ENCODE peak calls at places on chromosomes 4 and X, in eight cellular contexts. One of them, this sample, is unnamed.

GRCh38 chr4:88276952-88277710 is 7.2 kb downstream of the PPM1K start:
- DNase-seq in hypothalamus: no peak
- DNase-seq in EL: peak; percentile 19
- DNase-seq in coronary artery: no peak
- DNase-seq in stimulated activated CD4-positive, alpha-beta T cell treated with anti-CD3 and anti-CD28 coated beads, TNF-alpha, amount 100 ng/mL, for 1 hour: no peak
- DNase-seq in COR-L47: no peak
- DNase-seq in NCI-H460: no peak
- DNase-seq in NCI-H2171 treated with DMSO at 0.1 percent for 48 hours: no peak
- DNase-seq in this sample: no peak

GRCh38 chr4:37968747-37969146 is 8.5 kb downstream of the PTTG2 start:
- DNase-seq in hypothalamus: no peak
- DNase-seq in EL: no peak
- DNase-seq in coronary artery: no peak
- DNase-seq in stimulated activated CD4-positive, alpha-beta T cell treated with anti-CD3 and anti-CD28 coated beads, TNF-alpha, amount 100 ng/mL, for 1 hour: no peak
- DNase-seq in COR-L47: no peak
- DNase-seq in NCI-H460: no peak
- DNase-seq in NCI-H2171 treated with DMSO at 0.1 percent for 48 hours: no peak
- DNase-seq in this sample: no peak

GRCh38 chr4:114109776-114110175 is 130.3 kb upstream of the ARSJ start:
- DNase-seq in hypothalamus: no peak
- DNase-seq in EL: no peak
- DNase-seq in coronary artery: no peak
- DNase-seq in stimulated activated CD4-positive, alpha-beta T cell treated with anti-CD3 and anti-CD28 coated beads, TNF-alpha, amount 100 ng/mL, for 1 hour: no peak
- DNase-seq in COR-L47: no peak
- DNase-seq in NCI-H460: no peak
- DNase-seq in NCI-H2171 treated with DMSO at 0.1 percent for 48 hours: no peak
- DNase-seq in this sample: no peak

GRCh38 chr4:2798399-2799301 is 5.8 kb downstream of the SH3BP2 start:
- DNase-seq in hypothalamus: no peak
- DNase-seq in EL: no peak
- DNase-seq in coronary artery: peak; percentile 75
- DNase-seq in stimulated activated CD4-positive, alpha-beta T cell treated with anti-CD3 and anti-CD28 coated beads, TNF-alpha, amount 100 ng/mL, for 1 hour: no peak
- DNase-seq in COR-L47: no peak
- DNase-seq in NCI-H460: no peak
- DNase-seq in NCI-H2171 treated with DMSO at 0.1 percent for 48 hours: no peak
- DNase-seq in this sample: no peak

GRCh38 chrX:545488-545887 is 85.1 kb upstream of the SHOX start:
- DNase-seq in hypothalamus: no peak
- DNase-seq in EL: peak; percentile 52
- DNase-seq in coronary artery: no peak
- DNase-seq in stimulated activated CD4-positive, alpha-beta T cell treated with anti-CD3 and anti-CD28 coated beads, TNF-alpha, amount 100 ng/mL, for 1 hour: no peak
- DNase-seq in COR-L47: no peak
- DNase-seq in NCI-H460: no peak
- DNase-seq in NCI-H2171 treated with DMSO at 0.1 percent for 48 hours: no peak
- DNase-seq in this sample: no peak

GRCh38 chr4:108738307-108738706 is 24.5 kb downstream of the ETNPPL start:
- DNase-seq in hypothalamus: no peak
- DNase-seq in EL: peak; percentile 25
- DNase-seq in coronary artery: no peak
- DNase-seq in stimulated activated CD4-positive, alpha-beta T cell treated with anti-CD3 and anti-CD28 coated beads, TNF-alpha, amount 100 ng/mL, for 1 hour: no peak
- DNase-seq in COR-L47: no peak
- DNase-seq in NCI-H460: no peak
- DNase-seq in NCI-H2171 treated with DMSO at 0.1 percent for 48 hours: no peak
- DNase-seq in this sample: no peak

GRCh38 chr4:88728146-88728545 is 30.5 kb upstream of the NAP1L5 start:
- DNase-seq in hypothalamus: no peak
- DNase-seq in EL: no peak
- DNase-seq in coronary artery: no peak
- DNase-seq in stimulated activated CD4-positive, alpha-beta T cell treated with anti-CD3 and anti-CD28 coated beads, TNF-alpha, amount 100 ng/mL, for 1 hour: no peak
- DNase-seq in COR-L47: no peak
- DNase-seq in NCI-H460: no peak
- DNase-seq in NCI-H2171 treated with DMSO at 0.1 percent for 48 hours: no peak
- DNase-seq in this sample: no peak

GRCh38 chr4:142660728-142661127 is 185.4 kb downstream of the INPP4B start:
- DNase-seq in hypothalamus: no peak
- DNase-seq in EL: no peak
- DNase-seq in coronary artery: no peak
- DNase-seq in stimulated activated CD4-positive, alpha-beta T cell treated with anti-CD3 and anti-CD28 coated beads, TNF-alpha, amount 100 ng/mL, for 1 hour: no peak
- DNase-seq in COR-L47: no peak
- DNase-seq in NCI-H460: no peak
- DNase-seq in NCI-H2171 treated with DMSO at 0.1 percent for 48 hours: no peak
- DNase-seq in this sample: no peak

GRCh38 chrX:119686087-119686639 is 6.8 kb downstream of the SEPTIN6 start:
- DNase-seq in hypothalamus: no peak
- DNase-seq in EL: peak; percentile 36
- DNase-seq in coronary artery: no peak
- DNase-seq in stimulated activated CD4-positive, alpha-beta T cell treated with anti-CD3 and anti-CD28 coated beads, TNF-alpha, amount 100 ng/mL, for 1 hour: no peak
- DNase-seq in COR-L47: no peak
- DNase-seq in NCI-H460: no peak
- DNase-seq in NCI-H2171 treated with DMSO at 0.1 percent for 48 hours: peak; percentile 91
- DNase-seq in this sample: peak; percentile 93

GRCh38 chr4:38371391-38371851 is 292.6 kb upstream of the KLF3 start:
- DNase-seq in hypothalamus: no peak
- DNase-seq in EL: peak; percentile 56
- DNase-seq in coronary artery: no peak
- DNase-seq in stimulated activated CD4-positive, alpha-beta T cell treated with anti-CD3 and anti-CD28 coated beads, TNF-alpha, amount 100 ng/mL, for 1 hour: no peak
- DNase-seq in COR-L47: no peak
- DNase-seq in NCI-H460: no peak
- DNase-seq in NCI-H2171 treated with DMSO at 0.1 percent for 48 hours: no peak
- DNase-seq in this sample: no peak

GRCh38 chr4:952881-953573 is 20.3 kb downstream of the DGKQ start:
- DNase-seq in hypothalamus: no peak
- DNase-seq in EL: no peak
- DNase-seq in coronary artery: no peak
- DNase-seq in stimulated activated CD4-positive, alpha-beta T cell treated with anti-CD3 and anti-CD28 coated beads, TNF-alpha, amount 100 ng/mL, for 1 hour: no peak
- DNase-seq in COR-L47: no peak
- DNase-seq in NCI-H460: no peak
- DNase-seq in NCI-H2171 treated with DMSO at 0.1 percent for 48 hours: no peak
- DNase-seq in this sample: no peak

GRCh38 chr4:153114771-153115321 is 89.4 kb upstream of the TRIM2 start:
- DNase-seq in hypothalamus: no peak
- DNase-seq in EL: peak; percentile 82
- DNase-seq in coronary artery: no peak
- DNase-seq in stimulated activated CD4-positive, alpha-beta T cell treated with anti-CD3 and anti-CD28 coated beads, TNF-alpha, amount 100 ng/mL, for 1 hour: peak; percentile 22
- DNase-seq in COR-L47: no peak
- DNase-seq in NCI-H460: peak; percentile 25
- DNase-seq in NCI-H2171 treated with DMSO at 0.1 percent for 48 hours: no peak
- DNase-seq in this sample: no peak

GRCh38 chrX:107324493-107325310 is 118.3 kb downstream of the DNAAF6 start:
- DNase-seq in hypothalamus: no peak
- DNase-seq in EL: peak; percentile 4
- DNase-seq in coronary artery: no peak
- DNase-seq in stimulated activated CD4-positive, alpha-beta T cell treated with anti-CD3 and anti-CD28 coated beads, TNF-alpha, amount 100 ng/mL, for 1 hour: no peak
- DNase-seq in COR-L47: no peak
- DNase-seq in NCI-H460: peak; percentile 29
- DNase-seq in NCI-H2171 treated with DMSO at 0.1 percent for 48 hours: no peak
- DNase-seq in this sample: no peak

GRCh38 chr4:17276821-17277220 is 235.1 kb downstream of the QDPR start:
- DNase-seq in hypothalamus: no peak
- DNase-seq in EL: peak; percentile 58
- DNase-seq in coronary artery: no peak
- DNase-seq in stimulated activated CD4-positive, alpha-beta T cell treated with anti-CD3 and anti-CD28 coated beads, TNF-alpha, amount 100 ng/mL, for 1 hour: no peak
- DNase-seq in COR-L47: no peak
- DNase-seq in NCI-H460: no peak
- DNase-seq in NCI-H2171 treated with DMSO at 0.1 percent for 48 hours: no peak
- DNase-seq in this sample: no peak

GRCh38 chrX:145213504-145213903 is 33.8 kb upstream of the SPANXN1 start:
- DNase-seq in hypothalamus: no peak
- DNase-seq in EL: no peak
- DNase-seq in coronary artery: no peak
- DNase-seq in stimulated activated CD4-positive, alpha-beta T cell treated with anti-CD3 and anti-CD28 coated beads, TNF-alpha, amount 100 ng/mL, for 1 hour: no peak
- DNase-seq in COR-L47: peak; percentile 0
- DNase-seq in NCI-H460: peak; percentile 24
- DNase-seq in NCI-H2171 treated with DMSO at 0.1 percent for 48 hours: no peak
- DNase-seq in this sample: peak; percentile 15

GRCh38 chr4:7655549-7656243 is 221.0 kb upstream of the PSAPL1 start:
- DNase-seq in hypothalamus: no peak
- DNase-seq in EL: no peak
- DNase-seq in coronary artery: no peak
- DNase-seq in stimulated activated CD4-positive, alpha-beta T cell treated with anti-CD3 and anti-CD28 coated beads, TNF-alpha, amount 100 ng/mL, for 1 hour: no peak
- DNase-seq in COR-L47: peak; percentile 85
- DNase-seq in NCI-H460: no peak
- DNase-seq in NCI-H2171 treated with DMSO at 0.1 percent for 48 hours: no peak
- DNase-seq in this sample: no peak

GRCh38 chr4:106366026-106366425 is 2.6 kb downstream of the GIMD1 start:
- DNase-seq in hypothalamus: no peak
- DNase-seq in EL: peak; percentile 70
- DNase-seq in coronary artery: no peak
- DNase-seq in stimulated activated CD4-positive, alpha-beta T cell treated with anti-CD3 and anti-CD28 coated beads, TNF-alpha, amount 100 ng/mL, for 1 hour: no peak
- DNase-seq in COR-L47: no peak
- DNase-seq in NCI-H460: no peak
- DNase-seq in NCI-H2171 treated with DMSO at 0.1 percent for 48 hours: no peak
- DNase-seq in this sample: no peak

GRCh38 chr4:104716584-104716983 is 221.9 kb upstream of the CXXC4 start:
- DNase-seq in hypothalamus: no peak
- DNase-seq in EL: no peak
- DNase-seq in coronary artery: no peak
- DNase-seq in stimulated activated CD4-positive, alpha-beta T cell treated with anti-CD3 and anti-CD28 coated beads, TNF-alpha, amount 100 ng/mL, for 1 hour: no peak
- DNase-seq in COR-L47: no peak
- DNase-seq in NCI-H460: no peak
- DNase-seq in NCI-H2171 treated with DMSO at 0.1 percent for 48 hours: no peak
- DNase-seq in this sample: no peak

GRCh38 chrX:48030237-48030636 is 23.4 kb downstream of the SPACA5 start:
- DNase-seq in hypothalamus: no peak
- DNase-seq in EL: no peak
- DNase-seq in coronary artery: no peak
- DNase-seq in stimulated activated CD4-positive, alpha-beta T cell treated with anti-CD3 and anti-CD28 coated beads, TNF-alpha, amount 100 ng/mL, for 1 hour: no peak
- DNase-seq in COR-L47: no peak
- DNase-seq in NCI-H460: no peak
- DNase-seq in NCI-H2171 treated with DMSO at 0.1 percent for 48 hours: no peak
- DNase-seq in this sample: no peak

GRCh38 chrX:52422884-52423283 is 54.1 kb downstream of the XAGE2 start:
- DNase-seq in hypothalamus: no peak
- DNase-seq in EL: peak; percentile 71
- DNase-seq in coronary artery: no peak
- DNase-seq in stimulated activated CD4-positive, alpha-beta T cell treated with anti-CD3 and anti-CD28 coated beads, TNF-alpha, amount 100 ng/mL, for 1 hour: no peak
- DNase-seq in COR-L47: no peak
- DNase-seq in NCI-H460: no peak
- DNase-seq in NCI-H2171 treated with DMSO at 0.1 percent for 48 hours: no peak
- DNase-seq in this sample: no peak

GRCh38 chr4:91448668-91449330 is 855.0 kb upstream of the GRID2 start:
- DNase-seq in hypothalamus: no peak
- DNase-seq in EL: no peak
- DNase-seq in coronary artery: no peak
- DNase-seq in stimulated activated CD4-positive, alpha-beta T cell treated with anti-CD3 and anti-CD28 coated beads, TNF-alpha, amount 100 ng/mL, for 1 hour: no peak
- DNase-seq in COR-L47: no peak
- DNase-seq in NCI-H460: peak; percentile 17
- DNase-seq in NCI-H2171 treated with DMSO at 0.1 percent for 48 hours: no peak
- DNase-seq in this sample: no peak

GRCh38 chr4:184408021-184408710 is 66.2 kb downstream of the IRF2 start:
- DNase-seq in hypothalamus: no peak
- DNase-seq in EL: peak; percentile 66
- DNase-seq in coronary artery: no peak
- DNase-seq in stimulated activated CD4-positive, alpha-beta T cell treated with anti-CD3 and anti-CD28 coated beads, TNF-alpha, amount 100 ng/mL, for 1 hour: no peak
- DNase-seq in COR-L47: no peak
- DNase-seq in NCI-H460: no peak
- DNase-seq in NCI-H2171 treated with DMSO at 0.1 percent for 48 hours: no peak
- DNase-seq in this sample: no peak

GRCh38 chr4:88756149-88756548 is 58.5 kb upstream of the NAP1L5 start:
- DNase-seq in hypothalamus: no peak
- DNase-seq in EL: no peak
- DNase-seq in coronary artery: no peak
- DNase-seq in stimulated activated CD4-positive, alpha-beta T cell treated with anti-CD3 and anti-CD28 coated beads, TNF-alpha, amount 100 ng/mL, for 1 hour: no peak
- DNase-seq in COR-L47: no peak
- DNase-seq in NCI-H460: no peak
- DNase-seq in NCI-H2171 treated with DMSO at 0.1 percent for 48 hours: no peak
- DNase-seq in this sample: no peak

GRCh38 chr4:182869697-182870096 is 47.5 kb downstream of the DCTD start:
- DNase-seq in hypothalamus: no peak
- DNase-seq in EL: no peak
- DNase-seq in coronary artery: no peak
- DNase-seq in stimulated activated CD4-positive, alpha-beta T cell treated with anti-CD3 and anti-CD28 coated beads, TNF-alpha, amount 100 ng/mL, for 1 hour: no peak
- DNase-seq in COR-L47: no peak
- DNase-seq in NCI-H460: no peak
- DNase-seq in NCI-H2171 treated with DMSO at 0.1 percent for 48 hours: no peak
- DNase-seq in this sample: no peak

GRCh38 chr4:3355266-3355748 is 62.5 kb downstream of the RGS12 start:
- DNase-seq in hypothalamus: no peak
- DNase-seq in EL: no peak
- DNase-seq in coronary artery: peak; percentile 40
- DNase-seq in stimulated activated CD4-positive, alpha-beta T cell treated with anti-CD3 and anti-CD28 coated beads, TNF-alpha, amount 100 ng/mL, for 1 hour: no peak
- DNase-seq in COR-L47: no peak
- DNase-seq in NCI-H460: no peak
- DNase-seq in NCI-H2171 treated with DMSO at 0.1 percent for 48 hours: no peak
- DNase-seq in this sample: no peak

GRCh38 chr4:167219090-167219489 is 15.2 kb downstream of the SPOCK3 start:
- DNase-seq in hypothalamus: no peak
- DNase-seq in EL: no peak
- DNase-seq in coronary artery: no peak
- DNase-seq in stimulated activated CD4-positive, alpha-beta T cell treated with anti-CD3 and anti-CD28 coated beads, TNF-alpha, amount 100 ng/mL, for 1 hour: no peak
- DNase-seq in COR-L47: peak; percentile 80
- DNase-seq in NCI-H460: no peak
- DNase-seq in NCI-H2171 treated with DMSO at 0.1 percent for 48 hours: peak; percentile 32
- DNase-seq in this sample: no peak

GRCh38 chr4:150280081-150280950 is 202.1 kb downstream of the DCLK2 start:
- DNase-seq in hypothalamus: no peak
- DNase-seq in EL: peak; percentile 88
- DNase-seq in coronary artery: no peak
- DNase-seq in stimulated activated CD4-positive, alpha-beta T cell treated with anti-CD3 and anti-CD28 coated beads, TNF-alpha, amount 100 ng/mL, for 1 hour: no peak
- DNase-seq in COR-L47: no peak
- DNase-seq in NCI-H460: no peak
- DNase-seq in NCI-H2171 treated with DMSO at 0.1 percent for 48 hours: no peak
- DNase-seq in this sample: no peak

GRCh38 chrX:38803609-38804480 is 2.6 kb downstream of the MID1IP1 start:
- DNase-seq in hypothalamus: peak; percentile 81
- DNase-seq in EL: peak; percentile 80
- DNase-seq in coronary artery: peak; percentile 90
- DNase-seq in stimulated activated CD4-positive, alpha-beta T cell treated with anti-CD3 and anti-CD28 coated beads, TNF-alpha, amount 100 ng/mL, for 1 hour: no peak
- DNase-seq in COR-L47: peak; percentile 68
- DNase-seq in NCI-H460: peak; percentile 90
- DNase-seq in NCI-H2171 treated with DMSO at 0.1 percent for 48 hours: peak; percentile 54
- DNase-seq in this sample: peak; percentile 82

GRCh38 chrX:97126020-97126419 is 242.3 kb downstream of the RPA4 start:
- DNase-seq in hypothalamus: no peak
- DNase-seq in EL: no peak
- DNase-seq in coronary artery: no peak
- DNase-seq in stimulated activated CD4-positive, alpha-beta T cell treated with anti-CD3 and anti-CD28 coated beads, TNF-alpha, amount 100 ng/mL, for 1 hour: no peak
- DNase-seq in COR-L47: no peak
- DNase-seq in NCI-H460: no peak
- DNase-seq in NCI-H2171 treated with DMSO at 0.1 percent for 48 hours: no peak
- DNase-seq in this sample: no peak

GRCh38 chr4:102318105-102318504 is 27.2 kb downstream of the SLC39A8 start:
- DNase-seq in hypothalamus: no peak
- DNase-seq in EL: no peak
- DNase-seq in coronary artery: no peak
- DNase-seq in stimulated activated CD4-positive, alpha-beta T cell treated with anti-CD3 and anti-CD28 coated beads, TNF-alpha, amount 100 ng/mL, for 1 hour: no peak
- DNase-seq in COR-L47: no peak
- DNase-seq in NCI-H460: no peak
- DNase-seq in NCI-H2171 treated with DMSO at 0.1 percent for 48 hours: no peak
- DNase-seq in this sample: no peak

GRCh38 chr4:72987741-72988729 is 81.5 kb downstream of the COX18 start:
- DNase-seq in hypothalamus: no peak
- DNase-seq in EL: peak; percentile 57
- DNase-seq in coronary artery: no peak
- DNase-seq in stimulated activated CD4-positive, alpha-beta T cell treated with anti-CD3 and anti-CD28 coated beads, TNF-alpha, amount 100 ng/mL, for 1 hour: no peak
- DNase-seq in COR-L47: no peak
- DNase-seq in NCI-H460: no peak
- DNase-seq in NCI-H2171 treated with DMSO at 0.1 percent for 48 hours: no peak
- DNase-seq in this sample: no peak

GRCh38 chr4:144906181-144906895 is 191.7 kb downstream of the ANAPC10 start:
- DNase-seq in hypothalamus: no peak
- DNase-seq in EL: peak; percentile 13
- DNase-seq in coronary artery: no peak
- DNase-seq in stimulated activated CD4-positive, alpha-beta T cell treated with anti-CD3 and anti-CD28 coated beads, TNF-alpha, amount 100 ng/mL, for 1 hour: no peak
- DNase-seq in COR-L47: no peak
- DNase-seq in NCI-H460: no peak
- DNase-seq in NCI-H2171 treated with DMSO at 0.1 percent for 48 hours: no peak
- DNase-seq in this sample: no peak

GRCh38 chr4:176125063-176125462 is 59.4 kb downstream of the WDR17 start:
- DNase-seq in hypothalamus: no peak
- DNase-seq in EL: no peak
- DNase-seq in coronary artery: no peak
- DNase-seq in stimulated activated CD4-positive, alpha-beta T cell treated with anti-CD3 and anti-CD28 coated beads, TNF-alpha, amount 100 ng/mL, for 1 hour: no peak
- DNase-seq in COR-L47: no peak
- DNase-seq in NCI-H460: no peak
- DNase-seq in NCI-H2171 treated with DMSO at 0.1 percent for 48 hours: no peak
- DNase-seq in this sample: no peak

GRCh38 chr4:17367201-17367600 is 144.7 kb downstream of the QDPR start:
- DNase-seq in hypothalamus: no peak
- DNase-seq in EL: no peak
- DNase-seq in coronary artery: no peak
- DNase-seq in stimulated activated CD4-positive, alpha-beta T cell treated with anti-CD3 and anti-CD28 coated beads, TNF-alpha, amount 100 ng/mL, for 1 hour: no peak
- DNase-seq in COR-L47: no peak
- DNase-seq in NCI-H460: no peak
- DNase-seq in NCI-H2171 treated with DMSO at 0.1 percent for 48 hours: no peak
- DNase-seq in this sample: no peak

This sample was measured in DMS 273 treated with DMSO at 0.1 percent for 48 hours.